ENCODE peak calls at places on chromosomes 3 and 15, in four cellular contexts. One of them, this sample, is unnamed.

GRCh38 chr15:52023169-52023922 is 4.3 kb downstream of the MAPK6 start:
- DNase-seq in B cell: no peak
- DNase-seq in uterus: no peak
- DNase-seq in PC-3: no peak
- DNase-seq in this sample: no peak

GRCh38 chr3:98553751-98554150 is 22.0 kb downstream of the GPR15 start:
- DNase-seq in B cell: no peak
- DNase-seq in uterus: no peak
- DNase-seq in PC-3: no peak
- DNase-seq in this sample: no peak

GRCh38 chr15:72306211-72306785 is 13.7 kb downstream of the CELF6 start:
- DNase-seq in uterus: no peak
- DNase-seq in B cell: no peak
- DNase-seq in PC-3: no peak
- DNase-seq in this sample: peak

GRCh38 chr3:116338713-116339112 is 106.6 kb downstream of the LSAMP start:
- DNase-seq in uterus: no peak
- DNase-seq in B cell: no peak
- DNase-seq in PC-3: no peak
- DNase-seq in this sample: no peak

GRCh38 chr15:89195836-89196235 is 25.5 kb downstream of the RLBP1 start:
- DNase-seq in B cell: no peak
- DNase-seq in uterus: no peak
- DNase-seq in PC-3: no peak
- DNase-seq in this sample: no peak

GRCh38 chr15:34914316-34914715 is 55.2 kb downstream of the AQR start:
- DNase-seq in uterus: no peak
- DNase-seq in PC-3: no peak
- DNase-seq in B cell: no peak
- DNase-seq in this sample: no peak

GRCh38 chr15:40999190-40999589 is 45.9 kb downstream of the CHAC1 start:
- DNase-seq in uterus: no peak
- DNase-seq in B cell: no peak
- DNase-seq in PC-3: peak
- DNase-seq in this sample: no peak

GRCh38 chr3:125054436-125055164 is 1.2 kb downstream of the HEG1 start:
- DNase-seq in PC-3: peak
- DNase-seq in B cell: no peak
- DNase-seq in uterus: no peak
- DNase-seq in this sample: peak

GRCh38 chr15:44550256-44550655 is 13.3 kb downstream of the EIF3J start:
- DNase-seq in PC-3: peak
- DNase-seq in B cell: no peak
- DNase-seq in uterus: no peak
- DNase-seq in this sample: peak

GRCh38 chr15:38746211-38746610 is 181.6 kb upstream of the RASGRP1 start:
- DNase-seq in uterus: no peak
- DNase-seq in B cell: no peak
- DNase-seq in PC-3: no peak
- DNase-seq in this sample: no peak

GRCh38 chr15:57439128-57440030 is 63.1 kb downstream of the CGNL1 start:
- DNase-seq in uterus: no peak
- DNase-seq in PC-3: no peak
- DNase-seq in B cell: no peak
- DNase-seq in this sample: no peak

GRCh38 chr15:90881978-90882721 is 2.2 kb upstream of the FES start:
- DNase-seq in uterus: no peak
- DNase-seq in B cell: no peak
- DNase-seq in PC-3: no peak
- DNase-seq in this sample: no peak

GRCh38 chr3:9399746-9400145 is 2.3 kb downstream of the SETD5 start:
- DNase-seq in B cell: no peak
- DNase-seq in PC-3: peak
- DNase-seq in uterus: peak
- DNase-seq in this sample: peak

GRCh38 chr15:50145451-50145872 is 26.4 kb upstream of the ATP8B4 start:
- DNase-seq in B cell: no peak
- DNase-seq in uterus: peak
- DNase-seq in PC-3: peak
- DNase-seq in this sample: peak

GRCh38 chr3:15207836-15208504 is 1.9 kb downstream of the CAPN7 start:
- DNase-seq in B cell: no peak
- DNase-seq in PC-3: no peak
- DNase-seq in uterus: no peak
- DNase-seq in this sample: no peak

GRCh38 chr3:21392521-21392920 is 358.5 kb downstream of the ZNF385D start:
- DNase-seq in PC-3: peak
- DNase-seq in B cell: no peak
- DNase-seq in uterus: no peak
- DNase-seq in this sample: no peak

GRCh38 chr15:25238126-25238525 is 200.7 kb downstream of the UBE3A start:
- DNase-seq in uterus: no peak
- DNase-seq in B cell: peak
- DNase-seq in PC-3: no peak
- DNase-seq in this sample: no peak

This sample was measured in DMS53.